ENCODE peak calls at places on chromosomes 16 and 17, in ten cellular contexts. One of them, this sample, is unnamed.

GRCh38 chr16:58628845-58629680 is 563 bp downstream of the CNOT1 start:
- DNase-seq in mammary epithelial cell: peak
- DNase-seq in H54: no peak
- DNase-seq in CD4-positive, alpha-beta memory T cell: peak
- DNase-seq in T1000: no peak
- DNase-seq in stimulated activated CD8-positive, alpha-beta memory T cell treated with anti-CD3 and anti-CD28 coated beads, Interleukin-15, amount 100 ng/mL, for 1 hour: peak
- DNase-seq in breast epithelium: peak
- DNase-seq in cardiac fibroblast: peak
- DNase-seq in anterior cingulate cortex: peak
- DNase-seq in substantia nigra: peak
- DNase-seq in this sample: peak

GRCh38 chr16:69709456-69710084 is 16.8 kb downstream of the NQO1 start:
- DNase-seq in mammary epithelial cell: peak
- DNase-seq in H54: peak
- DNase-seq in CD4-positive, alpha-beta memory T cell: peak
- DNase-seq in T1000: no peak
- DNase-seq in stimulated activated CD8-positive, alpha-beta memory T cell treated with anti-CD3 and anti-CD28 coated beads, Interleukin-15, amount 100 ng/mL, for 1 hour: no peak
- DNase-seq in breast epithelium: peak
- DNase-seq in cardiac fibroblast: peak
- DNase-seq in anterior cingulate cortex: no peak
- DNase-seq in substantia nigra: no peak
- DNase-seq in this sample: peak

GRCh38 chr16:5001571-5001970 is 32.2 kb downstream of the NAGPA start:
- DNase-seq in mammary epithelial cell: no peak
- DNase-seq in H54: no peak
- DNase-seq in CD4-positive, alpha-beta memory T cell: no peak
- DNase-seq in T1000: no peak
- DNase-seq in stimulated activated CD8-positive, alpha-beta memory T cell treated with anti-CD3 and anti-CD28 coated beads, Interleukin-15, amount 100 ng/mL, for 1 hour: no peak
- DNase-seq in breast epithelium: no peak
- DNase-seq in cardiac fibroblast: no peak
- DNase-seq in anterior cingulate cortex: no peak
- DNase-seq in substantia nigra: no peak
- DNase-seq in this sample: no peak

GRCh38 chr16:1271380-1271749 is 15.5 kb downstream of the TPSD1 start:
- DNase-seq in mammary epithelial cell: no peak
- DNase-seq in H54: no peak
- DNase-seq in CD4-positive, alpha-beta memory T cell: no peak
- DNase-seq in T1000: no peak
- DNase-seq in stimulated activated CD8-positive, alpha-beta memory T cell treated with anti-CD3 and anti-CD28 coated beads, Interleukin-15, amount 100 ng/mL, for 1 hour: no peak
- DNase-seq in breast epithelium: no peak
- DNase-seq in cardiac fibroblast: no peak
- DNase-seq in anterior cingulate cortex: no peak
- DNase-seq in substantia nigra: no peak
- DNase-seq in this sample: no peak

GRCh38 chr16:14148569-14148968 is 77.5 kb downstream of the MRTFB start:
- DNase-seq in mammary epithelial cell: peak
- DNase-seq in H54: no peak
- DNase-seq in CD4-positive, alpha-beta memory T cell: no peak
- DNase-seq in T1000: no peak
- DNase-seq in stimulated activated CD8-positive, alpha-beta memory T cell treated with anti-CD3 and anti-CD28 coated beads, Interleukin-15, amount 100 ng/mL, for 1 hour: no peak
- DNase-seq in breast epithelium: no peak
- DNase-seq in cardiac fibroblast: peak
- DNase-seq in anterior cingulate cortex: no peak
- DNase-seq in substantia nigra: no peak
- DNase-seq in this sample: no peak

GRCh38 chr16:200388-200787 is 20.1 kb downstream of the HBQ1 start:
- DNase-seq in mammary epithelial cell: peak
- DNase-seq in H54: no peak
- DNase-seq in CD4-positive, alpha-beta memory T cell: no peak
- DNase-seq in T1000: peak
- DNase-seq in stimulated activated CD8-positive, alpha-beta memory T cell treated with anti-CD3 and anti-CD28 coated beads, Interleukin-15, amount 100 ng/mL, for 1 hour: no peak
- DNase-seq in breast epithelium: no peak
- DNase-seq in cardiac fibroblast: peak
- DNase-seq in anterior cingulate cortex: no peak
- DNase-seq in substantia nigra: no peak
- DNase-seq in this sample: no peak

GRCh38 chr16:24685539-24686432 is 43.7 kb upstream of the TNRC6A start:
- DNase-seq in mammary epithelial cell: peak
- DNase-seq in H54: peak
- DNase-seq in CD4-positive, alpha-beta memory T cell: no peak
- DNase-seq in T1000: no peak
- DNase-seq in stimulated activated CD8-positive, alpha-beta memory T cell treated with anti-CD3 and anti-CD28 coated beads, Interleukin-15, amount 100 ng/mL, for 1 hour: no peak
- DNase-seq in breast epithelium: peak
- DNase-seq in cardiac fibroblast: peak
- DNase-seq in anterior cingulate cortex: peak
- DNase-seq in substantia nigra: peak
- DNase-seq in this sample: no peak

GRCh38 chr17:77506371-77506991 is 365.7 kb downstream of the SEC14L1 start:
- DNase-seq in mammary epithelial cell: no peak
- DNase-seq in H54: no peak
- DNase-seq in CD4-positive, alpha-beta memory T cell: no peak
- DNase-seq in T1000: no peak
- DNase-seq in stimulated activated CD8-positive, alpha-beta memory T cell treated with anti-CD3 and anti-CD28 coated beads, Interleukin-15, amount 100 ng/mL, for 1 hour: no peak
- DNase-seq in breast epithelium: no peak
- DNase-seq in cardiac fibroblast: no peak
- DNase-seq in anterior cingulate cortex: no peak
- DNase-seq in substantia nigra: no peak
- DNase-seq in this sample: no peak

GRCh38 chr17:3916825-3917224 is 560 bp upstream of the P2RX1 start:
- DNase-seq in mammary epithelial cell: no peak
- DNase-seq in H54: no peak
- DNase-seq in CD4-positive, alpha-beta memory T cell: no peak
- DNase-seq in T1000: no peak
- DNase-seq in stimulated activated CD8-positive, alpha-beta memory T cell treated with anti-CD3 and anti-CD28 coated beads, Interleukin-15, amount 100 ng/mL, for 1 hour: no peak
- DNase-seq in breast epithelium: no peak
- DNase-seq in cardiac fibroblast: no peak
- DNase-seq in anterior cingulate cortex: no peak
- DNase-seq in substantia nigra: no peak
- DNase-seq in this sample: no peak

GRCh38 chr16:59604331-59604730 is 870.2 kb upstream of the GOT2 start:
- DNase-seq in mammary epithelial cell: peak
- DNase-seq in H54: no peak
- DNase-seq in CD4-positive, alpha-beta memory T cell: no peak
- DNase-seq in T1000: no peak
- DNase-seq in stimulated activated CD8-positive, alpha-beta memory T cell treated with anti-CD3 and anti-CD28 coated beads, Interleukin-15, amount 100 ng/mL, for 1 hour: no peak
- DNase-seq in breast epithelium: no peak
- DNase-seq in cardiac fibroblast: peak
- DNase-seq in anterior cingulate cortex: no peak
- DNase-seq in substantia nigra: no peak
- DNase-seq in this sample: no peak

GRCh38 chr17:47850692-47851573 is at the start of gene SP6:
- DNase-seq in mammary epithelial cell: peak
- DNase-seq in H54: peak
- DNase-seq in CD4-positive, alpha-beta memory T cell: peak
- DNase-seq in T1000: peak
- DNase-seq in stimulated activated CD8-positive, alpha-beta memory T cell treated with anti-CD3 and anti-CD28 coated beads, Interleukin-15, amount 100 ng/mL, for 1 hour: peak
- DNase-seq in breast epithelium: peak
- DNase-seq in cardiac fibroblast: peak
- DNase-seq in anterior cingulate cortex: no peak
- DNase-seq in substantia nigra: no peak
- DNase-seq in this sample: no peak

GRCh38 chr17:4520881-4521600 is 22.4 kb downstream of the SPNS2 start:
- DNase-seq in mammary epithelial cell: peak
- DNase-seq in H54: no peak
- DNase-seq in CD4-positive, alpha-beta memory T cell: no peak
- DNase-seq in T1000: no peak
- DNase-seq in stimulated activated CD8-positive, alpha-beta memory T cell treated with anti-CD3 and anti-CD28 coated beads, Interleukin-15, amount 100 ng/mL, for 1 hour: no peak
- DNase-seq in breast epithelium: peak
- DNase-seq in cardiac fibroblast: peak
- DNase-seq in anterior cingulate cortex: no peak
- DNase-seq in substantia nigra: no peak
- DNase-seq in this sample: no peak

This sample was measured in GM12864.